ENCODE peak calls at places on chromosomes 12 and 14, in four cellular contexts. Y, K, C and D are unnamed samples.

GRCh38 chr12:56542164-56542563 is 20.5 kb downstream of the RBMS2 start:
- DNase-seq in Y (no peak), K (no peak), C (no peak), D (no peak)

GRCh38 chr14:77372304-77372841 is 4.5 kb downstream of the TMED8 start:
- DNase-seq in Y (no peak), K (no peak), C (no peak), D (no peak)

GRCh38 chr14:35747379-35747778 is 61.7 kb downstream of the RALGAPA1 start:
- DNase-seq in Y (no peak), K (no peak), C (no peak), D (no peak)

GRCh38 chr12:108649126-108649525 is 15.4 kb upstream of the SELPLG start:
- DNase-seq in Y (no peak), K (no peak), C (no peak), D (no peak)

GRCh38 chr14:85576161-85576560 is 46.2 kb downstream of the FLRT2 start:
- DNase-seq in Y (no peak), K (no peak), C (no peak), D (no peak)

GRCh38 chr12:13044002-13044858 is at the start of gene FAM234B:
- DNase-seq in Y (peak; percentile 86), K (peak; percentile 87), C (peak; percentile 90), D (peak; percentile 97)

GRCh38 chr12:52496590-52497071 is 3.6 kb upstream of the KRT6A start:
- DNase-seq in Y (no peak), K (no peak), C (no peak), D (no peak)

GRCh38 chr14:89775161-89775560 is 179.4 kb downstream of the EFCAB11 start:
- DNase-seq in Y (no peak), K (no peak), C (no peak), D (no peak)

GRCh38 chr14:61525293-61526011 is 169.9 kb upstream of the HIF1A start:
- DNase-seq in Y (peak; percentile 78), K (peak; percentile 67), C (no peak), D (peak; percentile 89)

GRCh38 chr12:52903285-52903854 is 1.5 kb downstream of the KRT8 start:
- DNase-seq in Y (no peak), K (peak; percentile 71), C (no peak), D (peak; percentile 86)

GRCh38 chr14:90533591-90534021 is 136.8 kb downstream of the CALM1 start:
- DNase-seq in Y (no peak), K (no peak), C (no peak), D (no peak)

GRCh38 chr12:20144341-20144740 is 224.0 kb upstream of the PDE3A start:
- DNase-seq in Y (no peak), K (no peak), C (no peak), D (no peak)

GRCh38 chr12:90045559-90045958 is 336.9 kb upstream of the ATP2B1 start:
- DNase-seq in Y (no peak), K (no peak), C (no peak), D (no peak)

GRCh38 chr12:30357712-30358111 is 338.0 kb downstream of the IPO8 start:
- DNase-seq in Y (no peak), K (no peak), C (no peak), D (no peak)

GRCh38 chr12:113249546-113249945 is 28.3 kb downstream of the TPCN1 start:
- DNase-seq in Y (no peak), K (no peak), C (no peak), D (no peak)

GRCh38 chr14:104600805-104601204 is 3.8 kb downstream of the TMEM179 start:
- DNase-seq in Y (peak; percentile 32), K (peak; percentile 6), C (no peak), D (peak; percentile 15)

GRCh38 chr12:124640096-124640495 is 72.7 kb upstream of the NCOR2 start:
- DNase-seq in Y (no peak), K (no peak), C (no peak), D (no peak)

GRCh38 chr12:13203028-13203922 is 6.7 kb downstream of the EMP1 start:
- DNase-seq in Y (peak; percentile 87), K (peak; percentile 64), C (peak; percentile 73), D (no peak)

GRCh38 chr12:84497819-84498218 is 414.8 kb downstream of the SLC6A15 start:
- DNase-seq in Y (no peak), K (no peak), C (no peak), D (no peak)

GRCh38 chr14:64114166-64114565 is 180.0 kb downstream of the ESR2 start:
- DNase-seq in Y (no peak), K (peak; percentile 53), C (peak; percentile 66), D (no peak)

GRCh38 chr14:56918849-56919574 is 108.7 kb upstream of the OTX2 start:
- DNase-seq in Y (no peak), K (no peak), C (no peak), D (no peak)

GRCh38 chr14:31207287-31207745 is 277 bp downstream of the HECTD1 start:
- DNase-seq in Y (no peak), K (no peak), C (no peak), D (no peak)

GRCh38 chr12:4134434-4134762 is 139.2 kb upstream of the CCND2 start:
- DNase-seq in Y (no peak), K (no peak), C (no peak), D (no peak)

GRCh38 chr14:77186911-77187648 is 5.5 kb downstream of the TMEM63C start:
- DNase-seq in Y (no peak), K (peak; percentile 26), C (peak; percentile 81), D (peak; percentile 36)

GRCh38 chr14:53553221-53553620 is 400.1 kb upstream of the DDHD1 start:
- DNase-seq in Y (no peak), K (no peak), C (no peak), D (no peak)

GRCh38 chr14:94571950-94572349 is 9.3 kb upstream of the SERPINA5 start:
- DNase-seq in Y (no peak), K (no peak), C (no peak), D (no peak)

GRCh38 chr12:100339071-100339470 is 17.8 kb upstream of the SLC17A8 start:
- DNase-seq in Y (no peak), K (no peak), C (no peak), D (no peak)
- H3K36me3 ChIP-seq in Y (peaks cover 40% of the 10 kb centered on the region), K (no peaks in the 10 kb centered on the region), C (peaks cover 20% of the 10 kb centered on the region), D (peaks cover 67% of the 10 kb centered on the region)

GRCh38 chr14:22656945-22657711 is 13.0 kb upstream of the OR6J1 start:
- DNase-seq in Y (no peak), K (no peak), C (no peak), D (no peak)
- H3K27ac ChIP-seq in Y (no peak overlapping the region), K (no peak overlapping the region), C (no peak overlapping the region), D (no peak overlapping the region)

DNA sequence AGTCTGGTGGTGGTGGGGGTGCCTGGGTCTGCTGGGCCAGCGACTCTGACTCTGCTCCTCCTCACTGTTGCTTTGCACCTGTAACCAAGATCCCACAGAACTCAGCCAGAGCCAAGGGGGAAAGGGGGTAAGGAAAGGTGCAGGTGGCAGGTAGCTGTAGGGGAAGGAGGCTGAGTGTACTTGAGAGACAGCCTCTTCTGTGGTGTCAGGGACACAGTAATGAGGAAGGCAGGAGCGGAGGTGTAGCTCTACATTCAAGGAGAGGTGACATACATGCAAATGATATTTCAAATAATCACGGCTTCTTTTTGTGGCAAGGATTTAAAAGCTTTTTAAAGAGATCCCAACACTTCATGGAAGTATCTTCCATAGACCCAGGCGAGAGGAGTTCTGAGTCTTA is 23.4 kb downstream of the TESPA1 start:
- DNase-seq in Y (no peak), K (no peak), C (no peak), D (no peak)
- H3K27me3 ChIP-seq in Y (no peaks in the 10 kb centered on the region), K (peaks cover 3% of the 10 kb centered on the region), C (no peaks in the 10 kb centered on the region), D (no peaks in the 10 kb centered on the region)

GRCh38 chr12:64691227-64691792 is 67.9 kb downstream of the GNS start:
- DNase-seq in Y (no peak), K (no peak), C (no peak), D (no peak)
- H3K36me3 ChIP-seq in Y (peaks cover 22% of the 10 kb centered on the region), K (peaks cover 5% of the 10 kb centered on the region), C (peaks cover 8% of the 10 kb centered on the region), D (peaks cover 64% of the 10 kb centered on the region)

GRCh38 chr12:111366583-111366982 is 2.3 kb downstream of the PHETA1 start:
- DNase-seq in Y (no peak), K (no peak), C (no peak), D (no peak)

GRCh38 chr12:111368684-111369495 is at the start of gene PHETA1:
- DNase-seq in Y (peak; percentile 95), K (peak; percentile 95), C (peak; percentile 96), D (peak; percentile 94)

GRCh38 chr12:111367661-111368221 is 1.2 kb downstream of the PHETA1 start:
- DNase-seq in Y (no peak), K (no peak), C (no peak), D (no peak)

GRCh38 chr12:111368291-111368683 is 608 bp downstream of the PHETA1 start:
- DNase-seq in Y (no peak), K (peak; percentile 30), C (no peak), D (peak; percentile 77)

GRCh38 chr12:111369496-111370220 is 763 bp upstream of the PHETA1 start:
- DNase-seq in Y (no peak), K (no peak), C (no peak), D (no peak)
- H3K27ac ChIP-seq in Y (no peak overlapping the region), K (peak overlapping the region; percentile 74), C (peak overlapping the region; percentile 65), D (no peak overlapping the region)

GRCh38 chr12:125690841-125691240 is 625.6 kb downstream of the AACS start:
- DNase-seq in Y (no peak), K (no peak), C (no peak), D (no peak)

GRCh38 chr12:125687820-125688219 is 622.6 kb downstream of the AACS start:
- DNase-seq in Y (no peak), K (no peak), C (no peak), D (no peak)

GRCh38 chr12:125688223-125688622 is 623.0 kb downstream of the AACS start:
- DNase-seq in Y (no peak), K (no peak), C (no peak), D (no peak)

GRCh38 chr12:125688881-125689280 is 623.6 kb downstream of the AACS start:
- DNase-seq in Y (no peak), K (no peak), C (no peak), D (no peak)

DNA sequence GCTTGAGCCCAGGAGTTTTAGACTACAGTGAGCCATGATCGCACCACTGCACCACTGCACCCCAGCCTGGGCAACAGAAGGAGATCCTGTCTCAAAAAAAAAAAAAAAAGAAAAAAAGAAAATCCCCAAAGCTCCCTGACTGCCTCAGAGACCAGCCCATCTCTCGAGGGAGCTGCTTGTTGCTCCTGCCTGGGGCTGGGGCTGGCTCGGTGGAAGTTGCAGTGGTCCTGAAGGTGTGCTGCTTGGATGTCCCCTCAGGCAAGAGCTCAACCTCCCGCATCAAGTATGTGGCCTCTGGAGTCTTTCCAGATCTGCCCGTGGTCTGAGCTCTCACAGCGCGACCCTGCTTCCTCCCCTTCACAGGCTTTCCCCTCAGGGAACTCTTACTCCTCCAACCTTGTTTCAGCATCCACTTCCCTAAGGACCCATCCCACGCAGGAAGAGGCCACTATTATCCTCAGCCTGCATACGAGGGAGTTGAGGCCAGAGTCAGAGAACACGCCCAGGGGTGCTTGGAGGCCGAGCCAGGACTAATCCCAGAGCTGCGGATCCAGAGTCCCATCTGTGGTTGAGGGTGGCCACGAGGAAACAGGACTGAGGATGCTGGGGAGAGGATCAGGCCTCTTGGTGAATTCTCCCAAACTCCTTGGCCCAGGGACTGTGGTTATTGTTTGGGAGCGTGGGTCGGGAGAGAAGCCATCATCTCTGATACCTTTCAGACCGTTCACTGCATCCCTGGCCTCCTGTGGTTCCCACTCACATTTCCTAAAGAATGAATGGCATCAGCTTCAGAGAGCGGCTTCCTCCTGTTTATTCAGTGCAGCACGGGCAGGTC is 624.6 kb downstream of the AACS start:
- DNase-seq in Y (no peak), K (no peak), C (no peak), D (no peak)
- H3K27me3 ChIP-seq in Y (no peaks in the 10 kb centered on the region), K (no peaks in the 10 kb centered on the region), C (peaks cover 62% of the 10 kb centered on the region), D (no peaks in the 10 kb centered on the region)